ENCODE peak calls at places on chromosomes 4 and X, in four cellular contexts. Y, K, W and S are unnamed samples.
A peak's percentile ranks its signal among the peaks of the same experiment; 100 is the strongest.

GRCh38 chr4:65344278-65344825 is 325.9 kb downstream of the EPHA5 start:
- DNase-seq in Y (no peak), K (no peak), W (no peak), S (no peak)

GRCh38 chrX:119688856-119689455 is 4.0 kb downstream of the SEPTIN6 start:
- DNase-seq in K (no peak), Y (no peak), W (no peak), S (no peak)

GRCh38 chrX:152821145-152821765 is 9.3 kb downstream of the CETN2 start:
- DNase-seq in Y (peak; percentile 25), W (no peak), K (no peak), S (no peak)

GRCh38 chr4:69957209-69957608 is 8.3 kb downstream of the CSN2 start:
- DNase-seq in W (no peak), Y (no peak), K (no peak), S (no peak)

GRCh38 chr4:41927761-41928499 is 7.3 kb upstream of the TMEM33 start:
- DNase-seq in W (no peak), K (no peak), Y (no peak), S (no peak)

GRCh38 chr4:102027961-102028360 is 237.4 kb downstream of the BANK1 start:
- DNase-seq in Y (no peak), K (no peak), W (no peak), S (no peak)

GRCh38 chrX:19389217-19389616 is 45.5 kb downstream of the PDHA1 start:
- DNase-seq in K (no peak), W (no peak), Y (no peak), S (no peak)

GRCh38 chr4:12926189-12927066 is 557.7 kb downstream of the RAB28 start:
- DNase-seq in W (no peak), K (no peak), Y (no peak), S (no peak)

GRCh38 chrX:24357101-24357500 is 3.3 kb upstream of the SUPT20HL1 start:
- DNase-seq in Y (no peak), K (no peak), W (no peak), S (no peak)

GRCh38 chrX:147498796-147499195 is 412.9 kb upstream of the FMR1 start:
- DNase-seq in W (no peak), K (no peak), Y (no peak), S (no peak)

GRCh38 chr4:156517546-156517945 is 454.1 kb downstream of the PDGFC start:
- DNase-seq in W (no peak), K (no peak), Y (no peak), S (no peak)

GRCh38 chr4:187192266-187192665 is 468.6 kb upstream of the FAT1 start:
- DNase-seq in W (no peak), Y (no peak), K (no peak), S (no peak)

GRCh38 chr4:37389967-37390580 is 145.5 kb downstream of the NWD2 start:
- DNase-seq in K (no peak), W (no peak), Y (peak; percentile 57), S (no peak)

GRCh38 chrX:65697173-65697572 is 29.7 kb downstream of the MSN start:
- DNase-seq in K (no peak), Y (no peak), W (no peak), S (no peak)

GRCh38 chrX:43707812-43708548 is 51.9 kb downstream of the MAOA start:
- DNase-seq in Y (no peak), W (no peak), K (no peak), S (no peak)

GRCh38 chr4:73675623-73676022 is 55.4 kb upstream of the RASSF6 start:
- DNase-seq in K (no peak), Y (no peak), W (no peak), S (no peak)

GRCh38 chr4:7132730-7133582 is 59.4 kb upstream of the SORCS2 start:
- DNase-seq in K (no peak), Y (no peak), W (no peak), S (no peak)

GRCh38 chr4:13762126-13762525 is 134.6 kb upstream of the BOD1L1 start:
- DNase-seq in K (no peak), Y (no peak), W (no peak), S (no peak)

GRCh38 chr4:165112258-165113156 is at the start of gene TMEM192:
- DNase-seq in Y (peak; percentile 90), K (peak; percentile 94), W (peak; percentile 92), S (peak; percentile 97)

GRCh38 chr4:76589402-76589801 is 154.4 kb downstream of the SHROOM3 start:
- DNase-seq in Y (no peak), W (no peak), K (no peak), S (no peak)

GRCh38 chr4:6194458-6195195 is 5.7 kb downstream of the JAKMIP1 start:
- DNase-seq in Y (no peak), K (peak; percentile 15), W (peak; percentile 58), S (no peak)

GRCh38 chr4:6761540-6762243 is 20.8 kb upstream of the KIAA0232 start:
- DNase-seq in W (no peak), K (peak; percentile 25), Y (no peak), S (no peak)

GRCh38 chr4:11197942-11198341 is 230.8 kb downstream of the HS3ST1 start:
- DNase-seq in Y (no peak), K (no peak), W (no peak), S (no peak)

GRCh38 chr4:1511441-1512041 is 105.3 kb upstream of the NKX1-1 start:
- DNase-seq in K (no peak), Y (peak; percentile 14), W (no peak), S (no peak)

GRCh38 chrX:129983575-129984131 is 1.2 kb downstream of the BCORL1 start:
- DNase-seq in W (no peak), Y (no peak), K (no peak), S (no peak)

GRCh38 chr4:154009191-154009590 is 220.3 kb upstream of the SFRP2 start:
- DNase-seq in Y (no peak), W (no peak), K (no peak), S (no peak)

GRCh38 chrX:78168065-78168464 is 28.6 kb upstream of the TAF9B start:
- DNase-seq in K (no peak), W (no peak), Y (no peak), S (no peak)

GRCh38 chr4:108834787-108835384 is 72.0 kb upstream of the ETNPPL start:
- DNase-seq in K (no peak), Y (peak; percentile 48), W (no peak), S (no peak)